ENCODE peak calls at places on chromosomes 16 and 17, in eight cellular contexts. A is heart left ventricle, W is stomach, N is fibroblast of lung, L is H9, T is PC-9, U is hepatocyte, I is adrenal gland. D is an unnamed sample.

GRCh38 chr16:78892925-78893324 is 707.6 kb downstream of the MAF start:
- DNase-seq in A (no peak), W (no peak), N (no peak), L (no peak), T (no peak), U (no peak), I (no peak), D (no peak)

GRCh38 chr17:51508048-51508447 is 247.7 kb downstream of the UTP18 start:
- DNase-seq in A (no peak), W (no peak), N (no peak), L (no peak), T (no peak), U (no peak), I (no peak), D (no peak)

GRCh38 chr17:27618417-27618816 is 12.6 kb upstream of the LGALS9 start:
- DNase-seq in A (no peak), W (no peak), N (no peak), L (no peak), T (no peak), U (no peak), I (no peak), D (no peak)

GRCh38 chr17:59366040-59366757 is 34.7 kb downstream of the YPEL2 start:
- DNase-seq in A (no peak), W (peak), N (no peak), L (peak), T (no peak), U (peak), I (no peak), D (no peak)

GRCh38 chr17:44636562-44636961 is 19.7 kb upstream of the MEIOC start:
- DNase-seq in A (no peak), W (no peak), N (peak), L (no peak), T (no peak), U (peak), I (no peak), D (peak)

GRCh38 chr17:6684881-6685767 is 28.0 kb downstream of the SLC13A5 start:
- DNase-seq in A (no peak), W (no peak), N (no peak), L (no peak), T (no peak), U (no peak), I (no peak), D (no peak)

GRCh38 chr17:37752482-37752881 is 7.6 kb upstream of the HNF1B start:
- DNase-seq in A (no peak), W (no peak), N (no peak), L (no peak), T (peak), U (peak), I (no peak), D (peak)

GRCh38 chr17:51372345-51373004 is 112.1 kb downstream of the UTP18 start:
- DNase-seq in A (no peak), W (no peak), N (peak), L (peak), T (peak), U (peak), I (peak), D (peak)

GRCh38 chr17:3002538-3003301 is 60.7 kb downstream of the OR1D5 start:
- DNase-seq in A (no peak), W (peak), N (no peak), L (no peak), T (no peak), U (no peak), I (no peak), D (no peak)

GRCh38 chr16:14198603-14199002 is 127.5 kb downstream of the MRTFB start:
- DNase-seq in A (no peak), W (no peak), N (no peak), L (no peak), T (no peak), U (no peak), I (no peak), D (no peak)

GRCh38 chr16:85971877-85972638 is 73.1 kb downstream of the IRF8 start:
- DNase-seq in A (no peak), W (no peak), N (no peak), L (no peak), T (no peak), U (no peak), I (no peak), D (no peak)

GRCh38 chr17:1455291-1455747 is 713 bp downstream of the CRK start:
- DNase-seq in A (peak), W (peak), N (peak), L (peak), T (peak), U (peak), I (peak), D (peak)
- TF ChIP-seq CTCF in A (peak), W (no peak), N (peak), L (peak), T (peak), U (peak), I (peak), D (peak)

GRCh38 chr17:41657164-41657754 is 31.4 kb upstream of the EIF1 start:
- DNase-seq in A (no peak), W (no peak), N (no peak), L (no peak), T (no peak), U (no peak), I (no peak), D (no peak)
- H3K27ac ChIP-seq in A (no peak), W (peak), N (no peak), L (no peak), T (peak), U (no peak), I (no peak), D (peak)

GRCh38 chr16:12896562-12896961 is 4.8 kb upstream of the SHISA9 start:
- DNase-seq in A (no peak), W (no peak), N (no peak), L (peak), T (no peak), U (peak), I (no peak), D (no peak)

GRCh38 chr16:12899529-12900168 is 1.7 kb upstream of the SHISA9 start:
- DNase-seq in A (no peak), W (peak), N (no peak), L (no peak), T (peak), U (no peak), I (no peak), D (peak)

GRCh38 chr16:12901204-12901596 is 198 bp upstream of the SHISA9 start:
- DNase-seq in A (no peak), W (no peak), N (no peak), L (peak), T (peak), U (peak), I (no peak), D (no peak)

GRCh38 chr16:12900599-12901203 is 697 bp upstream of the SHISA9 start:
- DNase-seq in A (no peak), W (no peak), N (no peak), L (peak), T (peak), U (no peak), I (no peak), D (no peak)

DNA sequence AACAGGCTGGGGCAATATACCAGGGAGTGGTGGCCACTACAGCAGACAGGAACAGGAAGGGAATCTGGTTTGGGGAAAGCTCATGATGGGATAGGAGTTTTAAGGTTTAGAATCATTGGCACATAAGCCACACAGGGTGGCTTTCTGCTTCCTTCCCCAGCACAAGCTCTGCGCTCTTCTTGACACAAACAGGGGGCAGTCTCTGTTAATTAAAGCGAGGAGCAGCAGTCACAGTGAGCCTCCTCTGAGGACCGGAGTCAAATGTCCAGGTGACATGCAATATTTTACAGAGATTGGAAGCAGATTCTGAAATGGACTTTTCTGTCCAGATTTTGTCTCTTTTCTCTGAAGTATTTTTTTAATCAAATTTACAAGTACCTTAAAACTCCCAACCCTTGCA is 2.8 kb upstream of the SHISA9 start:
- DNase-seq in A (no peak), W (no peak), N (no peak), L (peak), T (no peak), U (peak), I (no peak), D (no peak)
- TF ChIP-seq CTCF in A (no peak), W (no peak), N (no peak), L (peak), T (peak), U (peak), I (no peak), D (no peak)

DNA sequence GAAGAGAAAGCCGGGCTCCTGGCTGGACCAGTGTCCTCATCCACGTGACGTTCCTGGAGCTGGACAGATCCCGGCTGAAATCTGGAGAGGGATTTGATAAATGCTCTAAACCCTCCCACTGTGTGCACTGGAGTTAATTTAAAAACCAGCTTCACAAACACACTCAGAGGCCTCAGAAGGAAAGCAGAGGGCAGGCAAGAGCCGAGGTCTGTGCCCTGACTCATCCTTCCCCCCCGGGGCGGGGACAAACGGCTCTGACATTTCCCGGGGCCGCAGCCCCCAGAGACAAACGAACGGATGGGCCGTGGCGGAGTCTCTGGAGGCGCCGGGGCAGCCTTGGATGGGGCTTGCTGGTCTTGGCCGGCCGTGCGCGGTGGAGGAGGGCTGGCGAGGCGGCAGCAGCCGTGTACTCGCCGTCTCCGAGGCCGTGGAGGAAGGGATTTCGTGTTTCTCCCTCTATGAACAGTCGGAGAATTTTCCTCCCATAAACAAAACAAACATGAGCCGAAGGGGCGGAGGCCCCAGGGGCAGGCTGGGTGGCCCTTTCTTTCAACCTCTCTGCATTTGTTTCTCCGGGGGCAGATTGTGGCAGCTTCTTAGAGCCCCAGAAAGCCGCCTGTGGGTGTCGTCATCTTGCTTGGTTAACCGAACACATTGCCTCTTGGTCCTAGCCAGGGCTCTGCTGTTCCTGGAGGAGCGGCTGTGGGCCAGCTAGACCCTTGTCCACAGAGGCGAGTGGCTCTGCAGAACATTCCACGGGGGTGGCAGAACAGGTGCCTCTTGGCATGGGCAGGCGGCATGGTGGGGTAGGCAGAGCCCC is 94.3 kb downstream of the NTN1 start:
- DNase-seq in A (peak), W (peak), N (peak), L (peak), T (peak), U (peak), I (peak), D (no peak)
- H3K27ac ChIP-seq in A (peak), W (peak), N (peak), L (no peak), T (no peak), U (peak), I (no peak), D (no peak)

GRCh38 chr17:7745748-7746470 is 28.4 kb downstream of the DNAH2 start:
- DNase-seq in A (no peak), W (no peak), N (peak), L (no peak), T (peak), U (peak), I (peak), D (peak)
- TF ChIP-seq CTCF in A (no peak), W (no peak), N (peak), L (peak), T (peak), U (no peak), I (no peak), D (peak)

D was measured in RWPE1.